ENCODE peak calls at places on chromosomes 7 and 10, in six cellular contexts. W, A, C, H, O and F are unnamed samples.

GRCh38 chr7:72278550-72278949 is 133.6 kb downstream of the CALN1 start:
- DNase-seq in H (no peak), W (no peak), A (no peak), O (no peak), C (no peak), F (no peak)

GRCh38 chr7:516606-517456 is 2.8 kb downstream of the PDGFA start:
- DNase-seq in W (peak), C (peak), H (peak), O (peak), A (no peak), F (no peak)

GRCh38 chr7:111821076-111821475 is 258.8 kb upstream of the IMMP2L start:
- DNase-seq in A (no peak), C (no peak), O (no peak), H (no peak), W (no peak), F (no peak)

GRCh38 chr7:100546129-100546867 is 7.3 kb downstream of the AGFG2 start:
- DNase-seq in C (peak), W (peak), H (peak), O (no peak), A (no peak), F (no peak)

GRCh38 chr7:23397241-23397640 is 73.0 kb downstream of the IGF2BP3 start:
- DNase-seq in H (no peak), C (no peak), A (no peak), O (no peak), W (no peak), F (no peak)

GRCh38 chr7:17640730-17641377 is 299.4 kb downstream of the SNX13 start:
- DNase-seq in H (peak), A (no peak), W (peak), C (peak), O (peak), F (peak)

GRCh38 chr7:143382126-143382790 is 1.1 kb downstream of the ZYX start:
- DNase-seq in C (no peak), W (no peak), H (no peak), A (no peak), O (peak), F (no peak)

GRCh38 chr10:124353896-124354295 is 64.8 kb downstream of the OAT start:
- DNase-seq in C (no peak), H (no peak), A (no peak), O (no peak), W (no peak), F (no peak)

GRCh38 chr7:115593111-115593510 is 437.5 kb downstream of the TFEC start:
- DNase-seq in H (no peak), O (no peak), C (no peak), W (no peak), A (no peak), F (no peak)

GRCh38 chr7:30980194-30980593 is 16.4 kb downstream of the GHRHR start:
- DNase-seq in O (no peak), C (no peak), W (no peak), A (no peak), H (no peak), F (no peak)

GRCh38 chr7:45712057-45712689 is 138.0 kb downstream of the ADCY1 start:
- DNase-seq in H (no peak), A (no peak), O (no peak), W (no peak), C (no peak), F (peak)

GRCh38 chr10:125127110-125127509 is 33.3 kb downstream of the CTBP2 start:
- DNase-seq in O (no peak), W (no peak), H (no peak), A (no peak), C (no peak), F (no peak)

GRCh38 chr7:133109816-133110215 is 27.9 kb upstream of the CHCHD3 start:
- DNase-seq in H (no peak), A (no peak), O (no peak), C (no peak), W (no peak), F (no peak)

GRCh38 chr7:87600130-87601124 is at the start of gene ABCB1:
- DNase-seq in O (no peak), A (no peak), H (peak), W (peak), C (peak), F (no peak)

GRCh38 chr7:141463986-141464385 is 87.2 kb upstream of the AGK start:
- DNase-seq in O (no peak), H (no peak), W (no peak), A (no peak), C (no peak), F (no peak)

GRCh38 chr10:3217853-3218252 is 45.3 kb upstream of the PITRM1 start:
- DNase-seq in H (no peak), W (no peak), C (no peak), O (no peak), A (no peak), F (no peak)

GRCh38 chr10:127196955-127197432 is 603 bp upstream of the INSYN2A start:
- DNase-seq in O (no peak), C (peak), H (no peak), A (no peak), W (no peak), F (no peak)

GRCh38 chr10:99551158-99551557 is 18.4 kb downstream of the NKX2-3 start:
- DNase-seq in A (no peak), W (no peak), H (no peak), O (no peak), C (no peak), F (peak)

DNA sequence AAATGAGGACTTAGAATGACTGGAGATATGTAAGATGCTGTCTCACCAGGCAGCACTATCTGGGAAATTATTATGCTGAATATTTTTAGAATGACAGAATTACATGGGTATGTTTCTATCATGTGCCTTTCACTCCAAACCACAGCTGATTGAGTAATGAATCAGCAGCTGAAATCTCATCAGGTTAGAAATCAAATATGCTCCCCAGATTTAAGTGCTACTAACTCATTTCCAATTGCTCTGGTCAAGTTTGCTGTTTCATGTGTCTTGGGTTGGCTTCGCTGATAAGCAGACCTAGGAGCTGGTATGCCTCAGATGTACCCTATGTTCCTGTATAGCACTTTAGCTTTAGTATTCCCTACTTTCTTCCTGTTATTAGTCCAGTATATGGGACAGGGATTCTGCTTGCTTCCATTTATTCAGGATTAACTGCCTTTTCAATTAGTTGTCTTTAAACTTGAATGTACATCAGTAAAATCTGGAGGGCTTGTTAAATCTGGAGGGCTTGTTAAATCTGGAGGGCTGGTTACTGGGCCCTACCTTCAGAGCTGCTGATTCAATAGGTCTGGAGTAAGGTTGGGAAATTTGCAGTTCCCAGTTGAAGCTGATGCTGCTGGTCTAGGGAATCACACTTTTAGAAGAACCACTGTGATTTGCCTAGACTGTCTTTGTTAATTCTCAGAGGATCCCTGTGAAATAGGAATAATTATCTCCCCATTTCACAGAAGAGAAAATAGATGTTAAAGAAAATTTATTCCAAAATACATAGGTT is 172.9 kb downstream of the DKK1 start:
- DNase-seq in H (peak), O (no peak), C (peak), W (no peak), A (no peak), F (no peak)
- TF ChIP-seq MYC in H (no peak), O (no peak), C (no peak), W (no peak), A (no peak), F (no peak)

DNA sequence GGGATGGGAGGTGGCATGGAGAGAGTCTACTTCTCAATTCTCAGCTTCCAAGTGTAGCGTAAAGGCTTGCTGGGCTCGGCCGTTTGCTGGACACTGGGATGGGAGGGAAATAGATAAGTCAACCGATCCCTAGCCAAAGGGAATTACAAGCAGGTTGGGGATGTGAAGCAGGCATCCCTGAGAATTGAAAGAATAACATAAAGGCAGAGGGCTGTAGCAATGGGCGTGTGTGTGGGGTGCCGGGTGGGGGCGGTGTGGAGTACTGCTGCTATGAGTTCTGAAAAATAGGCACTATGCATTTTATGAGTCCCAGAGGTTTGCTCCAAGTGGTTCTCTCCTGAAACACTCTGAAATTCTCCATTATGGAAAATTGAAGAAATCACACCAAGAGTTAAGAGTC is 65.3 kb downstream of the ADRA2A start:
- DNase-seq in O (peak), W (no peak), A (no peak), H (no peak), C (no peak), F (peak)
- TF ChIP-seq MAX in O (no peak), W (no peak), A (no peak), H (no peak), C (no peak), F (no peak)

GRCh38 chr7:92245487-92246362 is at the start of the genes ANKIB1 and KRIT1:
- DNase-seq in H (peak), C (peak), O (peak), A (peak), W (peak), F (peak)
- TF ChIP-seq POLR2A in H (peak), C (no peak), O (peak), A (peak), W (peak), F (peak)

DNA sequence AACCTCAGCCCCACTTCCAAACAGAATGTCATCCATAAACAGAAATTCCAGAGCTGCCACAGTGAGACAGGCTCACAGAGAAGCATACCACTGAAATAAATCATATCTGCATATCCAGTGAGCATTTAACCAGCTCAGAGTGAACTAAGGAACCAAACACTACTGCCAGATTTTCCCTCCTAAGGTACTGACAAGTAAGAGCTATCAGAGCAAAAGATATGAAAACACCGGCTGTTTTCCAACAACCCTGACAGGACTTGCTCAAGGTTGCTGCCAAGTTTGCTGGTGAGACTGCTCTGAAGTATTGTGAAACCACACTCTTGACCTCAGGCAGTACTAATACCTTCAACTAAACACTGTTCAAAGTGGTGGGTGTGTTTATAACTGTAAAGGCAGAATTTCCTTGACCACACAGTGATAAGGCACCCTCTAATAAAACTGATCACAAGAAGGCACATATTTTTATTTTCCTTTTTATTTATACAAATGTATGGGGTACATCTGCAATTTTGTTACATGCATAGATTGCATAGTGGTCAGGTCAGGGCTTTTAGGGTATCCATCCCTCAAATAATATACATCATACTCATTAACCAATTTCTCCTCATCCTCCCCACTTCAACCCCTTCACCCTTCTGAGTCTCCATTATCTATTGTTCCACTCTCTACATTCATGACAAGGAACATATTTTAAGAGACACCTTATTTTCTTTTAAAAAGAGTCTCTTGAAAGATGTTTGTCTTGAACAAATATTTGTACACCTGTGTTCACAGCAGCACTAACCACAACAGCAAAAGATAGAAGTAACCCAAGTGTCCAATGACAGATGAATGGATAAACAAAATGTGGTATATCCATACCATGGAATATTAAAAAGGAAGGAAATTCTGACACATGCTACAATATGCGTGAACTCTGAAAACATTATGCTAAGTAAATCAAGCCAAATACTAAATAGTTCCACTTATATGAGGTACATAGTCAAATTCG is 18.2 kb downstream of the SGMS1 start:
- DNase-seq in A (no peak), H (peak), W (peak), O (no peak), C (peak), F (peak)
- TF ChIP-seq MYC in A (no peak), H (no peak), W (no peak), O (no peak), C (no peak), F (no peak)